ENCODE peak calls at places on chromosomes 4 and X, in six cellular contexts. L, A, S, W, Y and J are unnamed samples.
A peak's percentile ranks its signal among the peaks of the same experiment; 100 is the strongest.

GRCh38 chr4:40292313-40292759 is 42.8 kb upstream of the CHRNA9 start:
- DNase-seq in A (no peak), S (no peak), W (peak; percentile 12), Y (no peak), L (no peak), J (no peak)

GRCh38 chr4:89307446-89308160 is at the start of gene GPRIN3:
- DNase-seq in W (no peak), Y (peak; percentile 63), S (peak; percentile 51), L (peak; percentile 72), A (no peak), J (peak; percentile 4)

GRCh38 chr4:132071815-132072214 is 1077.3 kb upstream of the PCDH10 start:
- DNase-seq in Y (no peak), A (no peak), S (no peak), W (peak; percentile 75), L (no peak), J (no peak)

GRCh38 chr4:52594961-52595360 is 64.1 kb downstream of the USP46 start:
- DNase-seq in A (no peak), Y (no peak), L (no peak), S (no peak), W (peak; percentile 73), J (no peak)

GRCh38 chr4:17072483-17072882 is 174.0 kb upstream of the LDB2 start:
- DNase-seq in W (peak; percentile 42), S (no peak), Y (no peak), A (no peak), L (no peak), J (no peak)

GRCh38 chrX:121975666-121976065 is 928.3 kb downstream of the GLUD2 start:
- DNase-seq in L (no peak), A (no peak), Y (no peak), W (no peak), S (no peak), J (no peak)

GRCh38 chr4:183589710-183590109 is 69.3 kb downstream of the RWDD4 start:
- DNase-seq in A (no peak), W (no peak), L (no peak), Y (no peak), S (no peak), J (no peak)

GRCh38 chr4:107994894-107995293 is 5.2 kb downstream of the HADH start:
- DNase-seq in A (no peak), Y (no peak), L (no peak), W (no peak), S (no peak), J (no peak)

GRCh38 chr4:78369691-78370090 is 181.9 kb upstream of the ANXA3 start:
- DNase-seq in Y (no peak), S (no peak), W (no peak), L (no peak), A (no peak), J (no peak)

GRCh38 chrX:152884171-152884570 is 13.7 kb upstream of the ZNF185 start:
- DNase-seq in S (no peak), Y (no peak), L (no peak), W (no peak), A (no peak), J (no peak)

GRCh38 chr4:83011779-83012630 is 1.4 kb upstream of the LIN54 start:
- DNase-seq in S (peak; percentile 63), L (peak; percentile 71), W (peak; percentile 24), A (peak; percentile 29), Y (peak; percentile 70), J (no peak)

GRCh38 chr4:179858221-179858620 is 2385.0 kb upstream of the TENM3 start:
- DNase-seq in L (no peak), S (no peak), A (no peak), Y (no peak), W (no peak), J (no peak)

GRCh38 chrX:41301438-41301824 is 32.5 kb upstream of the DDX3X start:
- DNase-seq in W (no peak), A (no peak), Y (no peak), L (no peak), S (no peak), J (no peak)

GRCh38 chr4:158172558-158173258 is at the start of gene GASK1B:
- DNase-seq in Y (peak; percentile 29), L (no peak), A (peak; percentile 39), W (peak; percentile 64), S (no peak), J (no peak)

GRCh38 chr4:83221897-83222441 is 62.6 kb downstream of the COQ2 start:
- DNase-seq in Y (no peak), L (no peak), W (no peak), S (no peak), A (no peak), J (no peak)

GRCh38 chr4:180664766-180665368 is 1578.3 kb upstream of the TENM3 start:
- DNase-seq in A (peak; percentile 71), W (peak; percentile 90), Y (peak; percentile 53), L (peak; percentile 72), S (no peak), J (no peak)

GRCh38 chr4:185914583-185915199 is 102.7 kb upstream of the SORBS2 start:
- DNase-seq in A (no peak), S (no peak), L (no peak), Y (no peak), W (peak; percentile 82), J (no peak)

GRCh38 chr4:25403699-25404098 is 26.6 kb downstream of the ANAPC4 start:
- DNase-seq in W (no peak), L (no peak), Y (no peak), S (no peak), A (no peak), J (no peak)

GRCh38 chr4:17066972-17067371 is 168.5 kb upstream of the LDB2 start:
- DNase-seq in W (peak; percentile 94), Y (no peak), L (no peak), S (no peak), A (peak; percentile 22), J (no peak)

GRCh38 chrX:39705299-39705698 is 392.5 kb downstream of the BCOR start:
- DNase-seq in A (peak; percentile 31), W (peak; percentile 88), L (peak; percentile 89), S (peak; percentile 77), Y (peak; percentile 90), J (no peak)

GRCh38 chrX:22542641-22543040 is 269.9 kb downstream of the CBLL2 start:
- DNase-seq in Y (no peak), W (peak; percentile 8), A (no peak), L (no peak), S (no peak), J (no peak)

GRCh38 chrX:24357101-24357500 is 3.3 kb upstream of the SUPT20HL1 start:
- DNase-seq in Y (no peak), S (no peak), W (peak; percentile 21), L (no peak), A (no peak), J (no peak)

GRCh38 chr4:116531026-116531425 is 554.4 kb downstream of the TRAM1L1 start:
- DNase-seq in Y (no peak), S (no peak), L (no peak), W (no peak), A (no peak), J (no peak)

DNA sequence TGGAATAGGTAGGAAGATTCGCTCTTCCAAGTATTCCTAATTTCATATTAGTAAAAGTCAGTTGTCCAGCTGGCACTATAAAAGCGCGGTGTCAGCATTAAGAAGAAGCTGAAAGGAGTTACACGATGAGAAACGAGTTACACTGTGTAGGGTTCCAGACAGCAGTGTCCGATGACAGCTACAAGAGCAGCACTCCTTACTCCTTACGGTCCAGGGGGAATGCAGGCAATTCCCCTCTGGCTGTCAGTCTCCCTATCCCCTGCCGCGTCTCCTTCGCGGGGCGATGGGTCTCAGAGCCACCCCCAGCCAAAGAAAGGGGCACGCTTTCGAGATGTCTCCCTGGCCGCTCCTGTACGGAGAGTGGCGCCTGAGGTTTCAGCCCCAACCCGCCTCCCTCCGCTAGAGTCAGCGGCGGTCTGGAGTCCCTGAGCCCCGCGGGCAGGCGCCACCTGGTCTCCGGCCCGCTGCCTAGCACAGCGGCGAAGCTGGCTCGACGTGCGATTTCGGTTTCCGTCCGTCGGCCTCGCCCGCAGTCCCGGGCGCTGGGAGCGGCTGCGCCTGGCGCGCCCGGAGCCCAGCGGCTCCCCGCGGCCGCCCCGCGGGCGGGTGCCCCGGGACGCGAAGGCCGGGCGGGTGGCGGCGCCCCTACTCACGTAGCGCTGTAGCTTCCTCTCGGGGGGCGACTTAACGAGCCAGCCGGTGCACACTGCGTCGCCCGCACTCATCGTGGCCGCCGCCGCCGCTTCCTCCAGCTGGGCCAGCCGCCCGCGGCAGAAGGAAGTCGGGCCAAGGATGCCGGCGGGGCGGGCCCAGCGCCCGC is at the start of gene GAB3:
- DNase-seq in S (no peak), A (no peak), W (peak; percentile 31), L (no peak), Y (peak; percentile 39), J (no peak)
- TF ChIP-seq POLR2A in S (no peak), A (no peak), W (no peak), L (no peak), Y (peak; percentile 42), J (no peak)

DNA sequence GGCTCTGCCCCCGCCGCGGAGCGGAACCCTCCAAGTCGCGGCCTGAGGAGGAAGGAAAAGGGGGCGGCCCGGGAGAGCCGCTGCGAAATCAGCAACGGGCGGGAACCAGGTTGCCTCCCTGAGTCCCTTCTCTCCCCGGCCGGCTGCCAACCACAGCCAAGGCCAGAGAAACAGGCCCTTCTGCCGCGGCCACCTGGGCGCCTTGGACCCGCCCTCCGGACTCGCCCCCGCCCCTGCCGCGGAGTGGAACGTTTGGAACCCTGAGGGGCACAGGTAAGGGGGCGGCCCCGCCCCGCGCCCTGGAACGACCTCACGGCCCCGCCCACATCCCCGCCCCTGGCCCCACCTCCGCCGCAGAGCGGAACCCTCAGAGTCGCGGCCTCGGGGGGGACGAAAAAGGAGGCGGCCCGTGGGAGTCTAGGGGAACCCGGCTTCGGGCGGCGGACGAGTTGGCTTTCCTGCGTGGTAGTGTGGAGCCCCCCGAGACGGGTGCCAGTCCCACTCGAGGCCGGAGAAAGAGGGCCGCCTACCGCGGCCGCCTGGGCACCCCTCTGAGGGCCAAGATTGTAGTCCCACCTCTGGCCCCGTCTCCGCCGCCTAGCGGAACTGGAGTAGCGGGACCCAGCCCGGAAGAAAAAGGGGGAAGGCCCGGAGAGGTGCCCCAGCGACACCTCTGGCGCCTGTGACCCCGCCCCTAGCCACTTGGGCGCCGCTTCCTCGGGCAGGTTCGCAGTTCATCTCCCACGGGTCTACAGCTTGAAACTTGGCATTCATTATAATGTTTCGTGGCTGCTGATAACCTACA is 669 bp upstream of the PHKA2 start:
- DNase-seq in W (peak; percentile 52), L (peak; percentile 89), S (peak; percentile 75), Y (peak; percentile 87), A (peak; percentile 58), J (peak; percentile 30)
- TF ChIP-seq POLR2A in W (peak; percentile 44), L (no peak), S (no peak), Y (peak; percentile 38), A (no peak), J (no peak)

GRCh38 chrX:77788050-77788449 is 2.0 kb upstream of the ATRX start:
- DNase-seq in Y (no peak), A (no peak), W (peak; percentile 14), L (no peak), S (no peak), J (no peak)
- TF ChIP-seq POLR2A in Y (no peak), A (no peak), W (no peak), L (no peak), S (no peak), J (no peak)

GRCh38 chr4:87423313-87424031 is 1.1 kb downstream of the NUDT9 start:
- DNase-seq in A (no peak), S (no peak), W (no peak), L (no peak), Y (no peak), J (no peak)
- TF ChIP-seq POLR2A in A (no peak), S (no peak), W (no peak), L (no peak), Y (no peak), J (no peak)